ENCODE peak calls at places on chromosomes 3 and 15, in nine cellular contexts. D is Calu3, I is HS-27A, U is left ventricle myocardium inferior, A is HEK293T, H is esophagus squamous epithelium, X is activated gamma-delta T cell treated with Interleukin-2 at 50 U/mL for 16 hours, Q is substantia nigra, B is NCI-H2081. C is an unnamed sample.

GRCh38 chr3:15206662-15207576 is 873 bp downstream of the CAPN7 start:
- DNase-seq in H (no peak), D (peak; percentile 3), A (peak; percentile 29), X (peak; percentile 4), B (no peak), U (peak; percentile 19), I (peak; percentile 38), Q (no peak), C (no peak)

GRCh38 chr15:74194572-74195559 is 7.7 kb downstream of the STRA6 start:
- DNase-seq in A (no peak), U (no peak), H (no peak), I (no peak), X (no peak), B (no peak), Q (no peak), D (no peak), C (no peak)

GRCh38 chr3:120326784-120327183 is 22.4 kb downstream of the LRRC58 start:
- DNase-seq in I (no peak), H (no peak), U (no peak), Q (no peak), B (no peak), D (no peak), A (no peak), X (no peak), C (no peak)

GRCh38 chr15:70936326-70936725 is 43.7 kb downstream of the LRRC49 start:
- DNase-seq in X (no peak), H (no peak), B (peak; percentile 41), D (no peak), I (no peak), U (no peak), Q (no peak), A (peak; percentile 21), C (peak; percentile 58)

GRCh38 chr3:184710870-184711365 is 946 bp downstream of the MAGEF1 start:
- DNase-seq in D (peak; percentile 29), U (no peak), B (no peak), I (no peak), Q (no peak), H (no peak), A (no peak), X (no peak), C (peak; percentile 75)

GRCh38 chr3:36373084-36373483 is 7.2 kb upstream of the STAC start:
- DNase-seq in Q (no peak), X (no peak), B (no peak), I (no peak), D (no peak), A (no peak), U (no peak), H (no peak), C (no peak)

GRCh38 chr3:46942079-46942478 is 34.5 kb downstream of the CCDC12 start:
- DNase-seq in B (no peak), U (no peak), H (no peak), X (no peak), D (no peak), I (no peak), A (no peak), Q (no peak), C (no peak)

GRCh38 chr3:128706171-128706570 is 19.8 kb upstream of the RAB7A start:
- DNase-seq in D (no peak), Q (no peak), A (no peak), B (no peak), U (no peak), I (no peak), X (no peak), H (no peak), C (no peak)

GRCh38 chr15:58472221-58472620 is 40.4 kb downstream of the LIPC start:
- DNase-seq in Q (no peak), A (no peak), X (no peak), H (no peak), B (no peak), D (no peak), I (no peak), U (no peak), C (no peak)

GRCh38 chr15:72011291-72011940 is 106.5 kb downstream of the MYO9A start:
- DNase-seq in B (no peak), A (no peak), H (no peak), D (no peak), Q (no peak), U (no peak), I (no peak), X (no peak), C (no peak)

GRCh38 chr3:179977356-179977755 is 59.4 kb downstream of the PEX5L start:
- DNase-seq in I (no peak), H (no peak), D (no peak), X (no peak), A (no peak), B (no peak), U (no peak), Q (no peak), C (no peak)

GRCh38 chr15:47988564-47988963 is 132.2 kb upstream of the SLC24A5 start:
- DNase-seq in H (no peak), A (no peak), Q (no peak), I (no peak), D (no peak), X (no peak), B (no peak), U (no peak), C (no peak)

GRCh38 chr3:179348325-179349013 is 960 bp downstream of the MFN1 start:
- DNase-seq in X (no peak), U (no peak), B (no peak), D (no peak), I (no peak), Q (no peak), A (no peak), H (no peak), C (peak; percentile 56)

GRCh38 chr3:145427355-145427754 is 733.6 kb downstream of the PLOD2 start:
- DNase-seq in X (no peak), U (no peak), B (no peak), Q (no peak), A (no peak), D (no peak), I (no peak), H (no peak), C (no peak)

GRCh38 chr3:190010486-190010885 is 110.2 kb downstream of the P3H2 start:
- DNase-seq in H (no peak), A (no peak), U (no peak), I (no peak), X (no peak), B (no peak), D (no peak), Q (no peak), C (no peak)

GRCh38 chr15:38255690-38256089 is 3.1 kb downstream of the SPRED1 start:
- DNase-seq in H (no peak), Q (no peak), X (no peak), D (no peak), U (no peak), I (no peak), A (no peak), B (no peak), C (no peak)

GRCh38 chr15:69668049-69668705 is 215.6 kb downstream of the RPLP1 start:
- DNase-seq in A (no peak), X (no peak), B (no peak), D (no peak), Q (no peak), I (no peak), U (no peak), H (no peak), C (peak; percentile 15)